ENCODE peak calls at places on chromosome 7, in four cellular contexts. A is CD8-positive, alpha-beta T cell; L is activated effector memory CD4-positive, alpha-beta T cell treated with anti-CD3 and anti-CD28 coated beads, Interleukin-2, amount 50 U/mL, for 16 hours; K is PC-3. V is an unnamed sample.

GRCh38 chr7:8042796-8043535 is 74.4 kb downstream of the GLCCI1 start:
- DNase-seq in L (no peak), K (no peak), A (no peak), V (no peak)

GRCh38 chr7:19930851-19931250 is 157.4 kb upstream of the TMEM196 start:
- DNase-seq in K (peak), L (no peak), A (no peak), V (no peak)

GRCh38 chr7:94394399-94395140 is at the start of gene COL1A2:
- DNase-seq in L (no peak), K (peak), A (no peak), V (peak)

GRCh38 chr7:37945336-37945735 is 24.9 kb downstream of the EPDR1 start:
- DNase-seq in K (no peak), L (no peak), A (no peak), V (no peak)

GRCh38 chr7:130995252-130996081 is 261.5 kb upstream of the KLF14 start:
- DNase-seq in A (no peak), L (peak), K (no peak), V (peak)

GRCh38 chr7:101778181-101778580 is 39.2 kb upstream of the CUX1 start:
- DNase-seq in K (no peak), L (no peak), A (no peak), V (no peak)

GRCh38 chr7:98816206-98816605 is 53.6 kb downstream of the TMEM130 start:
- DNase-seq in L (no peak), A (no peak), K (no peak), V (no peak)

GRCh38 chr7:43480581-43480980 is 102.3 kb upstream of the STK17A start:
- DNase-seq in A (no peak), L (no peak), K (peak), V (no peak)

GRCh38 chr7:108080094-108080656 is 50.0 kb downstream of the LAMB4 start:
- DNase-seq in A (no peak), K (no peak), L (no peak), V (peak)

GRCh38 chr7:5177060-5177459 is 13.0 kb upstream of the WIPI2 start:
- DNase-seq in K (peak), A (no peak), L (peak), V (no peak)

GRCh38 chr7:55223023-55223422 is 142.1 kb upstream of the LANCL2 start:
- DNase-seq in L (no peak), A (no peak), K (no peak), V (no peak)

GRCh38 chr7:112646787-112647186 is 143.4 kb downstream of the TMEM168 start:
- DNase-seq in L (no peak), K (no peak), A (no peak), V (no peak)

GRCh38 chr7:13259908-13260307 is 572.5 kb downstream of the ARL4A start:
- DNase-seq in K (no peak), A (no peak), L (no peak), V (no peak)

GRCh38 chr7:12111461-12112405 is 99.4 kb upstream of the TMEM106B start:
- DNase-seq in A (no peak), L (peak), K (no peak), V (peak)

GRCh38 chr7:151856516-151856915 is 20.4 kb downstream of the PRKAG2 start:
- DNase-seq in K (no peak), A (no peak), L (no peak), V (no peak)

GRCh38 chr7:73786588-73786987 is 16.5 kb upstream of the CLDN3 start:
- DNase-seq in L (no peak), A (no peak), K (no peak), V (no peak)

GRCh38 chr7:22296916-22297315 is 60.0 kb downstream of the RAPGEF5 start:
- DNase-seq in K (peak), L (no peak), A (no peak), V (no peak)

GRCh38 chr7:112238330-112238729 is 31.8 kb downstream of the ZNF277 start:
- DNase-seq in A (no peak), K (peak), L (no peak), V (no peak)

GRCh38 chr7:22610871-22611757 is 111.1 kb upstream of the STEAP1B start:
- DNase-seq in K (no peak), L (no peak), A (no peak), V (no peak)